ENCODE peak calls at places on chromosome 19, in four cellular contexts. One of them, this sample, is unnamed.

GRCh38 chr19:16141043-16141442 is 2.4 kb upstream of the HSH2D start:
- DNase-seq in breast epithelium: no peak
- DNase-seq in tibial nerve: no peak
- DNase-seq in A549: no peak
- DNase-seq in this sample: no peak

GRCh38 chr19:58182577-58182988 is 278 bp upstream of the ZNF274 start:
- DNase-seq in breast epithelium: no peak
- DNase-seq in tibial nerve: no peak
- DNase-seq in A549: no peak
- DNase-seq in this sample: peak

GRCh38 chr19:18543814-18544475 is 572 bp upstream of the FKBP8 start:
- DNase-seq in A549: peak
- DNase-seq in tibial nerve: no peak
- DNase-seq in breast epithelium: no peak
- DNase-seq in this sample: peak

GRCh38 chr19:43229315-43229714 is 23.9 kb upstream of the PSG4 start:
- DNase-seq in breast epithelium: no peak
- DNase-seq in tibial nerve: no peak
- DNase-seq in A549: no peak
- DNase-seq in this sample: no peak

GRCh38 chr19:2478324-2478755 is 2.4 kb downstream of the GADD45B start:
- DNase-seq in A549: no peak
- DNase-seq in tibial nerve: peak
- DNase-seq in breast epithelium: peak
- DNase-seq in this sample: peak

GRCh38 chr19:43781630-43782310 is 997 bp upstream of the KCNN4 start:
- DNase-seq in breast epithelium: no peak
- DNase-seq in tibial nerve: no peak
- DNase-seq in A549: no peak
- DNase-seq in this sample: no peak

GRCh38 chr19:28297036-28297435 is 915.9 kb downstream of the UQCRFS1 start:
- DNase-seq in A549: no peak
- DNase-seq in tibial nerve: no peak
- DNase-seq in breast epithelium: no peak
- DNase-seq in this sample: no peak

GRCh38 chr19:1232652-1233360 is 5.0 kb downstream of the CBARP start:
- DNase-seq in A549: no peak
- DNase-seq in tibial nerve: no peak
- DNase-seq in breast epithelium: no peak
- DNase-seq in this sample: no peak

GRCh38 chr19:57934820-57935665 is at the start of gene ZNF418:
- DNase-seq in A549: peak
- DNase-seq in tibial nerve: no peak
- DNase-seq in breast epithelium: peak
- DNase-seq in this sample: peak

GRCh38 chr19:18098891-18099622 is 1.5 kb downstream of the MAST3 start:
- DNase-seq in breast epithelium: no peak
- DNase-seq in A549: no peak
- DNase-seq in tibial nerve: no peak
- DNase-seq in this sample: no peak

GRCh38 chr19:8334458-8335342 is 8.4 kb downstream of the KANK3 start:
- DNase-seq in tibial nerve: no peak
- DNase-seq in breast epithelium: no peak
- DNase-seq in A549: peak
- DNase-seq in this sample: no peak

GRCh38 chr19:1470864-1471513 is 8.0 kb downstream of the C19orf25 start:
- DNase-seq in breast epithelium: no peak
- DNase-seq in A549: no peak
- DNase-seq in tibial nerve: no peak
- DNase-seq in this sample: no peak

GRCh38 chr19:44772969-44773368 is 4.7 kb upstream of the CBLC start:
- DNase-seq in A549: no peak
- DNase-seq in tibial nerve: no peak
- DNase-seq in breast epithelium: no peak
- DNase-seq in this sample: no peak

GRCh38 chr19:50050406-50051223 is 24.8 kb downstream of the ZNF473 start:
- DNase-seq in breast epithelium: peak
- DNase-seq in A549: peak
- DNase-seq in tibial nerve: peak
- DNase-seq in this sample: peak

GRCh38 chr19:56217039-56217949 is 15.2 kb downstream of the ZSCAN5C start:
- DNase-seq in breast epithelium: no peak
- DNase-seq in A549: no peak
- DNase-seq in tibial nerve: no peak
- DNase-seq in this sample: peak

GRCh38 chr19:45598267-45599011 is 3.6 kb downstream of the GPR4 start:
- DNase-seq in tibial nerve: no peak
- DNase-seq in breast epithelium: no peak
- DNase-seq in A549: no peak
- DNase-seq in this sample: no peak

GRCh38 chr19:50325310-50326100 is 3.7 kb downstream of the KCNC3 start:
- DNase-seq in breast epithelium: no peak
- DNase-seq in A549: peak
- DNase-seq in tibial nerve: no peak
- DNase-seq in this sample: peak

GRCh38 chr19:3516675-3517207 is 10.6 kb downstream of the FZR1 start:
- DNase-seq in tibial nerve: no peak
- DNase-seq in A549: no peak
- DNase-seq in breast epithelium: no peak
- DNase-seq in this sample: no peak

GRCh38 chr19:21082011-21082975 is at the start of gene ZNF714:
- DNase-seq in A549: peak
- DNase-seq in breast epithelium: peak
- DNase-seq in tibial nerve: peak
- DNase-seq in this sample: peak

GRCh38 chr19:607301-608154 is 17.8 kb downstream of the HCN2 start:
- DNase-seq in breast epithelium: no peak
- DNase-seq in A549: no peak
- DNase-seq in tibial nerve: no peak
- DNase-seq in this sample: no peak

GRCh38 chr19:5150331-5150901 is 181.5 kb downstream of the KDM4B start:
- DNase-seq in A549: no peak
- DNase-seq in breast epithelium: no peak
- DNase-seq in tibial nerve: no peak
- DNase-seq in this sample: no peak

GRCh38 chr19:37594982-37595382 is 306 bp downstream of the ZNF540 start:
- DNase-seq in A549: peak
- DNase-seq in breast epithelium: peak
- DNase-seq in tibial nerve: peak
- DNase-seq in this sample: peak

GRCh38 chr19:29395712-29396414 is 129.9 kb upstream of the VSTM2B start:
- DNase-seq in A549: no peak
- DNase-seq in breast epithelium: no peak
- DNase-seq in tibial nerve: no peak
- DNase-seq in this sample: no peak

GRCh38 chr19:29397748-29398147 is 128.0 kb upstream of the VSTM2B start:
- DNase-seq in tibial nerve: no peak
- DNase-seq in breast epithelium: no peak
- DNase-seq in A549: no peak
- DNase-seq in this sample: no peak

GRCh38 chr19:29390742-29391141 is 135.1 kb upstream of the VSTM2B start:
- DNase-seq in breast epithelium: no peak
- DNase-seq in A549: no peak
- DNase-seq in tibial nerve: no peak
- DNase-seq in this sample: no peak

GRCh38 chr19:29396925-29397324 is 128.9 kb upstream of the VSTM2B start:
- DNase-seq in breast epithelium: no peak
- DNase-seq in tibial nerve: no peak
- DNase-seq in A549: no peak
- DNase-seq in this sample: no peak

DNA sequence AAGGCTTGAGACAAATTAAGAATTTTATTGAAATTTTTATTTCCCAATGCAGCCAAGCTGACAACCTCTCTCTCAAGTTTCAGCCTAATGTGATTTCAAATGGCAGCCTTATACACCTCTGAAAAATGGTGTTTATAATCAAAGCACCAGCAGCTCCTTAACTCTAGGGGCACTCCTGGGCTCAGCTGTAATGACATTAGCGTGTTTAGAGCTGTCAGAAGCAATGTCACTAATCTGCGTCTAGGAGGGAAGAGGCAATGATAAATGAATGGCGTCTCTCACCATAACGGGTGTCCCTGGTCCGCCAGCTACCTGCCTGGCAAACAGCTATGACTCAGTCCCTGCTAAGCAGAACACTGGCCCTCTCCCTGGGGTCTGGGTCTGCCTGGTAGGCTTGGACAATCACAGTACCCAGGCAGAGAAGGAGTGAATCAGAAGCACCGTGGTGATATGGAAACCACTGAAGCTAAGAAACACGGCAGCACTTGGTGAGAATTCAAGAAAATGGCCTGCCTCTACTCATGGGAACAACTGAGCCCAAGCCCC is 131.8 kb upstream of the VSTM2B start:
- DNase-seq in tibial nerve: no peak
- DNase-seq in breast epithelium: no peak
- DNase-seq in A549: no peak
- DNase-seq in this sample: no peak
- TF ChIP-seq CTCF in tibial nerve: no peak
- TF ChIP-seq CTCF in breast epithelium: no peak
- TF ChIP-seq CTCF in A549: no peak
- TF ChIP-seq CTCF in this sample: no peak

GRCh38 chr19:10653732-10654609 is at the start of gene ILF3:
- DNase-seq in tibial nerve: peak
- DNase-seq in breast epithelium: peak
- DNase-seq in A549: peak
- DNase-seq in this sample: peak
- TF ChIP-seq POLR2A in tibial nerve: peak
- TF ChIP-seq POLR2A in breast epithelium: peak
- TF ChIP-seq POLR2A in A549: peak
- TF ChIP-seq POLR2A in this sample: no peak

GRCh38 chr19:53960886-53961285 is 1.9 kb upstream of the CACNG8 start:
- DNase-seq in breast epithelium: no peak
- DNase-seq in A549: no peak
- DNase-seq in tibial nerve: no peak
- DNase-seq in this sample: no peak

GRCh38 chr19:53961523-53962345 is 1.0 kb upstream of the CACNG8 start:
- DNase-seq in breast epithelium: no peak
- DNase-seq in tibial nerve: no peak
- DNase-seq in A549: no peak
- DNase-seq in this sample: no peak

GRCh38 chr19:53965091-53965490 is 2.4 kb downstream of the CACNG8 start:
- DNase-seq in A549: no peak
- DNase-seq in breast epithelium: no peak
- DNase-seq in tibial nerve: no peak
- DNase-seq in this sample: no peak

GRCh38 chr19:53960187-53960586 is 2.5 kb upstream of the CACNG8 start:
- DNase-seq in tibial nerve: no peak
- DNase-seq in A549: no peak
- DNase-seq in breast epithelium: no peak
- DNase-seq in this sample: no peak

DNA sequence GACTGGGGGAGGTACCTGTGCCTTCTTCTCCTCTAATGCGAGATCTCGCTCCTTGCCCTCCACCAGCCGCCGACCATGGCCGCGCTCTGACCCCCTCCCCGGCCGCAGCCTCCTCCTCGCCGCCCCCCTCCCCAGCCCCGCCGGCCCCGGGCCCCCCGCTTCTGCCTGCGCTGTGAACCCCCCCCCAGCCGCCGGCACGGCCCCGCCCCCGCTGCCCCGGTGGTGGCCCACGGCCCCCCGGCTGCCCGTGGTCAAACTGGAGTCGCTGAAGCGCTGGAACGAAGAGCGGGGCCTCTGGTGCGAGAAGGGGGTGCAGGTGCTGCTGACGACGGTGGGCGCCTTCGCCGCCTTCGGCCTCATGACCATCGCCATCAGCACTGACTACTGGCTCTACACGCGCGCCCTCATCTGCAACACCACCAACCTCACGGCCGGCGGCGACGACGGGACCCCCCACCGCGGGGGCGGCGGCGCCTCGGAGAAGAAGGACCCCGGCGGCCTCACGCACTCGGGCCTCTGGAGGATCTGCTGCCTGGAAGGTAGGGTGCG is at the start of gene CACNG8:
- DNase-seq in breast epithelium: no peak
- DNase-seq in tibial nerve: no peak
- DNase-seq in A549: no peak
- DNase-seq in this sample: no peak
- H3K4me3 ChIP-seq in breast epithelium: no peak
- H3K4me3 ChIP-seq in tibial nerve: no peak
- H3K4me3 ChIP-seq in A549: peak
- H3K4me3 ChIP-seq in this sample: no peak

GRCh38 chr19:38718747-38719543 is 25.3 kb downstream of the CAPN12 start:
- DNase-seq in A549: no peak
- DNase-seq in breast epithelium: no peak
- DNase-seq in tibial nerve: no peak
- DNase-seq in this sample: no peak

GRCh38 chr19:38717855-38718254 is 26.4 kb downstream of the CAPN12 start:
- DNase-seq in breast epithelium: no peak
- DNase-seq in A549: no peak
- DNase-seq in tibial nerve: no peak
- DNase-seq in this sample: no peak

GRCh38 chr19:38721496-38721895 is 22.8 kb downstream of the CAPN12 start:
- DNase-seq in tibial nerve: no peak
- DNase-seq in A549: no peak
- DNase-seq in breast epithelium: no peak
- DNase-seq in this sample: no peak

GRCh38 chr19:38720559-38721236 is 23.6 kb downstream of the CAPN12 start:
- DNase-seq in tibial nerve: no peak
- DNase-seq in A549: no peak
- DNase-seq in breast epithelium: no peak
- DNase-seq in this sample: no peak

DNA sequence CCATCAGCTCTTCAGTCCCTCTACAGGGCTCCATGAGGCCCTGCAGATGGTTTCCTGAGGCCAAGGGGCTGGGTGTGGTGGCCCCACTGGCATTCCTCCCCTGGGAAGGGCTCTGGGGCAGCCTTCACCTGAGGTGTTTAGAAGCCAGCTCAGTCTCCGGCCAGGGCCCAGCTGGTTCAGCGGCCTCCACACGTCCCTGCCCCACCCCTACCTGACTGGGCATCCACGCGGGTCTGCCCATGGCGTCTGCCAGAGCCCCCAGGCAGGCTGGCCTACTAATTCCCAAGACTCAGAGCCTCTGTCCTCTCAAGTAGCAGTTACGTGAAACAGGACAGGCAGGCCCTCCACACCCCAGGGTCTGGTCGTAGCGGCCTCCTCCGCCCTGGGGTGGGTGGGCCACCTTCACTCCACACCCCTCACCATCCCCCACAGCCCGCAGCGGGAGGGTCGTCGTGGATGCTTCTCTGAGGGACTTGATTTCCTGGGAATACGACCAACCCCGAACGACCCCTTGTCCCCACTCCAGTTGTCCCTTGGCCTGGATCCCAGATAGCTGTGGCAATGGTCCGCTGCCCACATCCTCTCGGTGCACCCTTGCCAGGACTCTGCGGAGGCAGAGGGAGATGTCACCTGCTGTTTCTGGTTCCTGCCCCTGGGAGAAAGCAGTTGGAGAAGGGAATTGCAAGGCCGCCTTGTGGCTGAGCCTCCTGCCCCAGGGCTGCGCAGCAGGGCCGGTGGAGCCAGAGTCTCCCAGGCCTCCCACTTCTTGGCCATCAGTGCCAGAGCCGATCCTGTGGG is 24.3 kb downstream of the CAPN12 start:
- DNase-seq in breast epithelium: no peak
- DNase-seq in A549: no peak
- DNase-seq in tibial nerve: no peak
- DNase-seq in this sample: no peak
- TF ChIP-seq CTCF in breast epithelium: no peak
- TF ChIP-seq CTCF in A549: no peak
- TF ChIP-seq CTCF in tibial nerve: no peak
- TF ChIP-seq CTCF in this sample: no peak

GRCh38 chr19:47713046-47714021 is at the start of gene EHD2:
- DNase-seq in tibial nerve: peak
- DNase-seq in A549: peak
- DNase-seq in breast epithelium: peak
- DNase-seq in this sample: peak
- TF ChIP-seq POLR2A in tibial nerve: peak
- TF ChIP-seq POLR2A in A549: peak
- TF ChIP-seq POLR2A in breast epithelium: no peak
- TF ChIP-seq POLR2A in this sample: no peak

This sample was measured in lower leg skin.